ENCODE peak calls at places on chromosome 10, in five cellular contexts. D, Y, U, I and N are unnamed samples.

GRCh38 chr10:127942811-127943210 is 35.9 kb downstream of the PTPRE start:
- DNase-seq in U (no peak), D (no peak), Y (peak), I (no peak), N (peak)

GRCh38 chr10:124870854-124871425 is 69.3 kb downstream of the ABRAXAS2 start:
- DNase-seq in D (no peak), Y (no peak), U (no peak), I (no peak), N (no peak)

GRCh38 chr10:1280436-1281401 is 224.5 kb downstream of the WDR37 start:
- DNase-seq in D (no peak), I (no peak), U (no peak), Y (no peak), N (no peak)

GRCh38 chr10:57830877-57831535 is 436.7 kb downstream of the IPMK start:
- DNase-seq in I (no peak), D (no peak), Y (no peak), U (no peak), N (no peak)

GRCh38 chr10:50623299-50624153 is at the start of gene SGMS1:
- DNase-seq in D (peak), U (peak), Y (peak), I (peak), N (peak)

GRCh38 chr10:70763567-70763966 is 21.6 kb downstream of the TBATA start:
- DNase-seq in D (no peak), I (no peak), U (no peak), Y (no peak), N (no peak)

GRCh38 chr10:7199152-7199760 is 211.6 kb downstream of the SFMBT2 start:
- DNase-seq in D (peak), Y (no peak), I (peak), U (no peak), N (peak)

GRCh38 chr10:18561861-18562551 is 89.4 kb downstream of the NSUN6 start:
- DNase-seq in Y (no peak), U (no peak), D (no peak), I (no peak), N (no peak)

GRCh38 chr10:3452234-3452633 is 279.7 kb upstream of the PITRM1 start:
- DNase-seq in U (no peak), Y (peak), I (peak), D (peak), N (peak)

GRCh38 chr10:15558136-15558535 is 161.6 kb downstream of the ITGA8 start:
- DNase-seq in Y (peak), D (peak), U (no peak), I (peak), N (peak)

GRCh38 chr10:7832060-7832459 is 13.8 kb downstream of the TAF3 start:
- DNase-seq in D (no peak), U (no peak), I (no peak), Y (peak), N (no peak)

GRCh38 chr10:110993024-110993693 is 73.8 kb downstream of the SHOC2 start:
- DNase-seq in U (peak), Y (peak), D (peak), I (peak), N (peak)

GRCh38 chr10:54282012-54282411 is 519.0 kb downstream of the PCDH15 start:
- DNase-seq in D (no peak), Y (no peak), I (no peak), U (no peak), N (no peak)

GRCh38 chr10:103470755-103471653 is 8.0 kb downstream of the CALHM3 start:
- DNase-seq in I (no peak), U (no peak), D (peak), Y (no peak), N (peak)

GRCh38 chr10:132130286-132131265 is 56.2 kb upstream of the DPYSL4 start:
- DNase-seq in D (no peak), Y (no peak), I (no peak), U (no peak), N (no peak)

GRCh38 chr10:97499561-97500296 is 1.0 kb downstream of the UBTD1 start:
- DNase-seq in D (peak), Y (peak), U (peak), I (peak), N (peak)

GRCh38 chr10:787933-788651 is 98.6 kb upstream of the DIP2C start:
- DNase-seq in U (no peak), D (no peak), I (peak), Y (peak), N (peak)

GRCh38 chr10:33336606-33337334 is 2.3 kb upstream of the NRP1 start:
- DNase-seq in Y (peak), U (no peak), I (no peak), D (peak), N (no peak)

GRCh38 chr10:22500567-22501369 is 155.5 kb downstream of the SPAG6 start:
- DNase-seq in Y (no peak), U (no peak), I (no peak), D (peak), N (peak)

GRCh38 chr10:97762816-97763215 is 9.0 kb downstream of the SFRP5 start:
- DNase-seq in Y (peak), I (peak), D (peak), U (no peak), N (no peak)

GRCh38 chr10:44389150-44389549 is 4.3 kb upstream of the CXCL12 start:
- DNase-seq in Y (no peak), U (no peak), D (no peak), I (no peak), N (no peak)

GRCh38 chr10:127417686-127418415 is 131.3 kb upstream of the NPS start:
- DNase-seq in U (no peak), D (no peak), I (no peak), Y (no peak), N (no peak)

GRCh38 chr10:14486777-14487510 is 156.2 kb upstream of the FRMD4A start:
- DNase-seq in Y (no peak), D (no peak), I (peak), U (peak), N (peak)

GRCh38 chr10:99834410-99834809 is 52.0 kb downstream of the ABCC2 start:
- DNase-seq in Y (peak), U (peak), D (peak), I (peak), N (peak)

GRCh38 chr10:77939561-77940001 is 13.0 kb upstream of the DLG5 start:
- DNase-seq in Y (peak), I (peak), D (peak), U (no peak), N (peak)

GRCh38 chr10:42932735-42933453 is 144.0 kb upstream of the RET start:
- DNase-seq in Y (no peak), I (no peak), D (no peak), U (no peak), N (no peak)

GRCh38 chr10:12350925-12351324 is 1.6 kb downstream of the CAMK1D start:
- DNase-seq in I (no peak), D (peak), U (no peak), Y (peak), N (no peak)

GRCh38 chr10:13518076-13518692 is 10.6 kb downstream of the BEND7 start:
- DNase-seq in Y (peak), I (no peak), D (peak), U (no peak), N (no peak)

GRCh38 chr10:66886848-66887247 is 39.0 kb upstream of the LRRTM3 start:
- DNase-seq in D (no peak), I (no peak), Y (no peak), U (no peak), N (no peak)
- TF ChIP-seq CTCF in D (no peak), I (no peak), Y (no peak), U (no peak), N (no peak)

DNA sequence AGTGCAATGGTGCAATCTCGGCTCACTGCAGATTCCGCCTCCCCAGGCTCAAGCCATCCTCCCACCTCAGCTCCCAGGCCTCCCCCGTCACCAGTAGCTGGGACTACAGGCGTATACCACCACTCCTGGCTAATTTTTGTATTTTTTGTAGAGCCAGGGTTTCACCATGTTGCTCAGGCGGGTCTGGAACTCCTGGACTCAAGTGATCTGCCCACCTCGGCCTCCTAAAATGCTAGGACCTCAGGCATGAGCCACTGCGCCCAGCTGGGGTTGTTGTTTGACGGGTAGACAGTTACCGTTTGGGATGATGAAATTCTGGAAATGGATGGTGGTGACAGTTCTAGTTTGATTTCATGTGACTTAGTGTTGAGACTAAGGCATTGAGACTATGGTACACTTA is 15.3 kb downstream of the CALML3 start:
- DNase-seq in Y (no peak), U (no peak), I (no peak), D (no peak), N (no peak)
- H3K4me3 ChIP-seq in Y (no peak), U (no peak), I (no peak), D (no peak), N (no peak)

GRCh38 chr10:26157734-26158133 is 58.8 kb upstream of the GAD2 start:
- DNase-seq in U (no peak), Y (no peak), D (no peak), I (no peak), N (no peak)
- TF ChIP-seq CTCF in U (no peak), Y (no peak), D (no peak), I (no peak), N (no peak)

GRCh38 chr10:92187101-92187500 is 103.8 kb downstream of the CPEB3 start:
- DNase-seq in I (no peak), Y (no peak), U (no peak), D (no peak), N (no peak)
- H3K4me3 ChIP-seq in I (no peak), Y (no peak), U (no peak), D (no peak), N (no peak)

GRCh38 chr10:84008878-84009277 is 130.4 kb upstream of the GHITM start:
- DNase-seq in D (no peak), I (no peak), U (no peak), Y (peak), N (no peak)
- TF ChIP-seq CTCF in D (peak), I (peak), U (peak), Y (peak), N (peak)

GRCh38 chr10:96089116-96089515 is 41.0 kb upstream of the ZNF518A start:
- DNase-seq in U (no peak), D (no peak), Y (no peak), I (no peak), N (no peak)
- H3K4me3 ChIP-seq in U (peak), D (peak), Y (peak), I (peak), N (peak)